ENCODE peak calls at places on chromosome 20, in five cellular contexts. X, W, G, R and I are unnamed samples. For H3K4me1, the result is how much of the 10 kb centered on the place peaks cover.

GRCh38 chr20:60046011-60046413 is 87.8 kb downstream of the CDH26 start:
- DNase-seq in X (no peak), W (no peak), G (no peak), R (no peak), I (no peak)

GRCh38 chr20:17950670-17951069 is 17.9 kb downstream of the SNX5 start:
- DNase-seq in X (no peak), W (no peak), G (no peak), R (no peak), I (no peak)

GRCh38 chr20:59771506-59772372 is 161.7 kb downstream of the SYCP2 start:
- DNase-seq in X (no peak), W (no peak), G (no peak), R (no peak), I (peak)

GRCh38 chr20:20373046-20373706 is 5.3 kb downstream of the INSM1 start:
- DNase-seq in X (no peak), W (no peak), G (no peak), R (no peak), I (peak)

GRCh38 chr20:34579191-34579661 is 20.7 kb downstream of the MAP1LC3A start:
- DNase-seq in X (peak), W (no peak), G (no peak), R (no peak), I (no peak)

GRCh38 chr20:7935027-7935551 is 5.2 kb downstream of the HAO1 start:
- DNase-seq in X (no peak), W (no peak), G (no peak), R (no peak), I (no peak)

GRCh38 chr20:25025091-25025861 is 32.7 kb downstream of the ACSS1 start:
- DNase-seq in X (peak), W (peak), G (no peak), R (peak), I (peak)

GRCh38 chr20:45358282-45359068 is 4.5 kb upstream of the SYS1 start:
- DNase-seq in X (peak), W (peak), G (peak), R (peak), I (peak)

GRCh38 chr20:33419140-33419974 is 18.0 kb upstream of the CDK5RAP1 start:
- DNase-seq in X (no peak), W (peak), G (no peak), R (no peak), I (no peak)

GRCh38 chr20:10125757-10126156 is 91.0 kb downstream of the ANKEF1 start:
- DNase-seq in X (no peak), W (no peak), G (no peak), R (no peak), I (no peak)

GRCh38 chr20:36881888-36882287 is 6.0 kb downstream of the TLDC2 start:
- DNase-seq in X (peak), W (no peak), G (no peak), R (no peak), I (no peak)

GRCh38 chr20:20360464-20360863 is 7.4 kb upstream of the INSM1 start:
- DNase-seq in X (peak), W (peak), G (no peak), R (no peak), I (no peak)

GRCh38 chr20:45345104-45345936 is 2.9 kb downstream of the SDC4 start:
- DNase-seq in X (peak), W (peak), G (no peak), R (no peak), I (peak)

GRCh38 chr20:23943304-23943703 is 45.3 kb downstream of the GGTLC1 start:
- DNase-seq in X (no peak), W (no peak), G (no peak), R (no peak), I (no peak)

GRCh38 chr20:45235995-45236394 is 14.8 kb downstream of the SEMG2 start:
- DNase-seq in X (no peak), W (no peak), G (no peak), R (no peak), I (no peak)

GRCh38 chr20:35368616-35369423 is 43.0 kb downstream of the UQCC1 start:
- DNase-seq in X (no peak), W (no peak), G (no peak), R (no peak), I (no peak)

GRCh38 chr20:297098-297924 is at the start of gene ZCCHC3:
- DNase-seq in X (peak), W (peak), G (peak), R (peak), I (peak)

GRCh38 chr20:298755-299391 is 1.5 kb downstream of the ZCCHC3 start:
- DNase-seq in X (no peak), W (no peak), G (no peak), R (no peak), I (no peak)

GRCh38 chr20:300345-300744 is 3.0 kb downstream of the ZCCHC3 start:
- DNase-seq in X (no peak), W (no peak), G (no peak), R (no peak), I (no peak)

GRCh38 chr20:295804-296203 is 1.6 kb upstream of the ZCCHC3 start:
- DNase-seq in X (no peak), W (no peak), G (no peak), R (no peak), I (no peak)

GRCh38 chr20:297925-298754 is 770 bp downstream of the ZCCHC3 start:
- DNase-seq in X (peak), W (peak), G (peak), R (peak), I (peak)
- TF ChIP-seq POLR2A in X (peak), W (peak), G (peak), R (no peak), I (no peak)

GRCh38 chr20:31679357-31680285 is 41.9 kb downstream of the COX4I2 start:
- DNase-seq in X (no peak), W (no peak), G (no peak), R (no peak), I (no peak)
- H3K4me3 ChIP-seq in X (no peak), W (no peak), G (no peak), R (no peak), I (no peak)

DNA sequence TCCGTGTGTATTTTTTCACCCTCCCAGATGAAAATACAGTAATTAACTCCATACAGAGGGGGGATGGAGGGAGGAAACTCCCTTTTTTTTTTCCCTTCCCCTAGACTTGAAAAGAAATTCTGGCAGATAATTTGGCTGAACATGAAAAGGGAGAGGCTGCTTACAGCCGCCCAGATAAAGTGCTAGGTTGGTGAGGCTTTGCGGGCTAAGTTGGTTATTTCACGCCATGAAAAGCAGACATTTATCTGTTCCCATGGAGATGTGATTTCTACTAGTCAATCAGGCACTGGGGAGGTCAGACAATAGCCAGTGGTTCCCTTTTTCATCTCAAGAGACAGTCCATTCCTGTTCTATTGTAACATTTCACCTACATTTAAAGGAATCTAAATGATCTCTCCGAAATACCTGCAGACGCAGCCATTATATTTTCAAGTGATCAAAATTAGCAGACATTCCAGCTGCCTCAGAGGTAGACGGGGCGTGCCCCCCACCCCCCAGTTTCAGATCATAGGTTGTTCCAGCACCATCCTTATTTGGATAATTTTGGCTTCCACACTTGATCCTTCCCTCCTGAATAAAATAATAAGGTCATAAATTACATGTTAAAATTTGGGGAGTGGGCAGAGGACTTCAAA is 143.9 kb upstream of the ZNF217 start:
- DNase-seq in X (no peak), W (no peak), G (no peak), R (no peak), I (no peak)
- H3K4me1 ChIP-seq in X (under half), W (half or more), G (under half), R (under half), I (under half)

GRCh38 chr20:62926229-62927127 is at the start of gene DIDO1:
- DNase-seq in X (peak), W (peak), G (peak), R (peak), I (peak)
- TF ChIP-seq POLR2A in X (peak), W (peak), G (peak), R (peak), I (peak)

GRCh38 chr20:56358070-56358469 is 704 bp upstream of the FAM210B start:
- DNase-seq in X (no peak), W (no peak), G (no peak), R (no peak), I (no peak)
- H3K4me3 ChIP-seq in X (peak), W (no peak), G (peak), R (no peak), I (no peak)